ENCODE peak calls at places on chromosomes 2 and 18, in ten cellular contexts. One of them, this sample, is unnamed.

GRCh38 chr2:97011977-97012569 is 25.7 kb upstream of the FAM178B start:
- DNase-seq in GM10248: peak
- DNase-seq in neural crest cell: no peak
- DNase-seq in mammary epithelial cell: peak
- DNase-seq in fibroblast of mammary gland: peak
- DNase-seq in CD4-positive, alpha-beta T cell: no peak
- DNase-seq in HepG2: peak
- DNase-seq in tibial artery: no peak
- DNase-seq in fibroblast of the aortic adventitia: peak
- DNase-seq in AG04450: peak
- DNase-seq in this sample: no peak

GRCh38 chr2:231519975-231520555 is 10.2 kb downstream of the NMUR1 start:
- DNase-seq in GM10248: no peak
- DNase-seq in neural crest cell: no peak
- DNase-seq in mammary epithelial cell: no peak
- DNase-seq in fibroblast of mammary gland: no peak
- DNase-seq in CD4-positive, alpha-beta T cell: no peak
- DNase-seq in HepG2: no peak
- DNase-seq in tibial artery: no peak
- DNase-seq in fibroblast of the aortic adventitia: no peak
- DNase-seq in AG04450: no peak
- DNase-seq in this sample: no peak

GRCh38 chr2:25480561-25480960 is 138.8 kb upstream of the DNMT3A start:
- DNase-seq in GM10248: no peak
- DNase-seq in neural crest cell: no peak
- DNase-seq in mammary epithelial cell: no peak
- DNase-seq in fibroblast of mammary gland: no peak
- DNase-seq in CD4-positive, alpha-beta T cell: no peak
- DNase-seq in HepG2: no peak
- DNase-seq in tibial artery: no peak
- DNase-seq in fibroblast of the aortic adventitia: no peak
- DNase-seq in AG04450: no peak
- DNase-seq in this sample: no peak

GRCh38 chr2:230899287-230899686 is 25.8 kb downstream of the GPR55 start:
- DNase-seq in GM10248: no peak
- DNase-seq in neural crest cell: no peak
- DNase-seq in mammary epithelial cell: no peak
- DNase-seq in fibroblast of mammary gland: no peak
- DNase-seq in CD4-positive, alpha-beta T cell: no peak
- DNase-seq in HepG2: no peak
- DNase-seq in tibial artery: no peak
- DNase-seq in fibroblast of the aortic adventitia: no peak
- DNase-seq in AG04450: no peak
- DNase-seq in this sample: no peak

GRCh38 chr18:7467708-7468466 is 99.2 kb upstream of the PTPRM start:
- DNase-seq in GM10248: no peak
- DNase-seq in neural crest cell: no peak
- DNase-seq in mammary epithelial cell: peak
- DNase-seq in fibroblast of mammary gland: peak
- DNase-seq in CD4-positive, alpha-beta T cell: no peak
- DNase-seq in HepG2: peak
- DNase-seq in tibial artery: no peak
- DNase-seq in fibroblast of the aortic adventitia: no peak
- DNase-seq in AG04450: no peak
- DNase-seq in this sample: no peak

GRCh38 chr2:15845737-15846405 is 94.5 kb upstream of the MYCN start:
- DNase-seq in GM10248: no peak
- DNase-seq in neural crest cell: no peak
- DNase-seq in mammary epithelial cell: no peak
- DNase-seq in fibroblast of mammary gland: no peak
- DNase-seq in CD4-positive, alpha-beta T cell: no peak
- DNase-seq in HepG2: no peak
- DNase-seq in tibial artery: no peak
- DNase-seq in fibroblast of the aortic adventitia: no peak
- DNase-seq in AG04450: no peak
- DNase-seq in this sample: no peak

GRCh38 chr2:217943379-217944321 is 59.1 kb downstream of the TNS1 start:
- DNase-seq in GM10248: no peak
- DNase-seq in neural crest cell: peak
- DNase-seq in mammary epithelial cell: no peak
- DNase-seq in fibroblast of mammary gland: peak
- DNase-seq in CD4-positive, alpha-beta T cell: no peak
- DNase-seq in HepG2: peak
- DNase-seq in tibial artery: peak
- DNase-seq in fibroblast of the aortic adventitia: peak
- DNase-seq in AG04450: no peak
- DNase-seq in this sample: peak

GRCh38 chr2:197116306-197116879 is 189.9 kb upstream of the PGAP1 start:
- DNase-seq in GM10248: no peak
- DNase-seq in neural crest cell: no peak
- DNase-seq in mammary epithelial cell: no peak
- DNase-seq in fibroblast of mammary gland: no peak
- DNase-seq in CD4-positive, alpha-beta T cell: no peak
- DNase-seq in HepG2: no peak
- DNase-seq in tibial artery: no peak
- DNase-seq in fibroblast of the aortic adventitia: no peak
- DNase-seq in AG04450: no peak
- DNase-seq in this sample: no peak

GRCh38 chr2:102592601-102593000 is 26.8 kb upstream of the SLC9A2 start:
- DNase-seq in GM10248: no peak
- DNase-seq in neural crest cell: peak
- DNase-seq in mammary epithelial cell: no peak
- DNase-seq in fibroblast of mammary gland: peak
- DNase-seq in CD4-positive, alpha-beta T cell: no peak
- DNase-seq in HepG2: no peak
- DNase-seq in tibial artery: no peak
- DNase-seq in fibroblast of the aortic adventitia: peak
- DNase-seq in AG04450: no peak
- DNase-seq in this sample: no peak

GRCh38 chr2:151577116-151577515 is 157.2 kb downstream of the NEB start:
- DNase-seq in GM10248: no peak
- DNase-seq in neural crest cell: no peak
- DNase-seq in mammary epithelial cell: no peak
- DNase-seq in fibroblast of mammary gland: no peak
- DNase-seq in CD4-positive, alpha-beta T cell: no peak
- DNase-seq in HepG2: no peak
- DNase-seq in tibial artery: no peak
- DNase-seq in fibroblast of the aortic adventitia: no peak
- DNase-seq in AG04450: no peak
- DNase-seq in this sample: no peak

GRCh38 chr2:135960598-135961551 is 24.6 kb downstream of the DARS1 start:
- DNase-seq in GM10248: no peak
- DNase-seq in neural crest cell: no peak
- DNase-seq in mammary epithelial cell: no peak
- DNase-seq in fibroblast of mammary gland: peak
- DNase-seq in CD4-positive, alpha-beta T cell: no peak
- DNase-seq in HepG2: no peak
- DNase-seq in tibial artery: no peak
- DNase-seq in fibroblast of the aortic adventitia: no peak
- DNase-seq in AG04450: peak
- DNase-seq in this sample: no peak

GRCh38 chr2:96870631-96871255 is 863 bp upstream of the SEMA4C start:
- DNase-seq in GM10248: no peak
- DNase-seq in neural crest cell: no peak
- DNase-seq in mammary epithelial cell: no peak
- DNase-seq in fibroblast of mammary gland: no peak
- DNase-seq in CD4-positive, alpha-beta T cell: peak
- DNase-seq in HepG2: no peak
- DNase-seq in tibial artery: peak
- DNase-seq in fibroblast of the aortic adventitia: peak
- DNase-seq in AG04450: no peak
- DNase-seq in this sample: no peak

GRCh38 chr2:165745916-165746315 is 48.1 kb downstream of the GALNT3 start:
- DNase-seq in GM10248: no peak
- DNase-seq in neural crest cell: no peak
- DNase-seq in mammary epithelial cell: no peak
- DNase-seq in fibroblast of mammary gland: peak
- DNase-seq in CD4-positive, alpha-beta T cell: no peak
- DNase-seq in HepG2: no peak
- DNase-seq in tibial artery: no peak
- DNase-seq in fibroblast of the aortic adventitia: peak
- DNase-seq in AG04450: no peak
- DNase-seq in this sample: no peak

GRCh38 chr18:22432672-22433137 is 15.0 kb upstream of the CTAGE1 start:
- DNase-seq in GM10248: no peak
- DNase-seq in neural crest cell: no peak
- DNase-seq in mammary epithelial cell: peak
- DNase-seq in fibroblast of mammary gland: peak
- DNase-seq in CD4-positive, alpha-beta T cell: no peak
- DNase-seq in HepG2: no peak
- DNase-seq in tibial artery: peak
- DNase-seq in fibroblast of the aortic adventitia: peak
- DNase-seq in AG04450: peak
- DNase-seq in this sample: peak

DNA sequence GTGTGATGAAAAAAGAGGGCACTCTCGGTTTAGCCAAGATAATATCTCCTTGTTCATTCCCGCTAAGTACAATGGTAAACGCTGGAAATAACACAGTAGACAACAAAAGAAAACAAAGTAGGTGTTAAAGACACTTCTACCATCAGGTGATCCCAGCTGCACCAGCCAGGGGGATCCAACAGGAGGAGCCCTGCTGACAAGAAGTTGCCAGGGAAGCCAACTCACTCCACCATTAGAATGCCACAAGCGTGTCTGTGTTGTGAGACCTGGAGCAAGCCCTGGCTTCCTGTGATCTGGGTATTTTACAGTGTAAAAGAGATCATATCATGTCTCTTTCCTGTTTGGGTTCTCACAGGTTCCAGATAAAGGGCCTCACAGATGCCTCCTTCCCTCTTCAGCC is 117.0 kb downstream of the GRB14 start:
- DNase-seq in GM10248: no peak
- DNase-seq in neural crest cell: no peak
- DNase-seq in mammary epithelial cell: peak
- DNase-seq in fibroblast of mammary gland: no peak
- DNase-seq in CD4-positive, alpha-beta T cell: no peak
- DNase-seq in HepG2: peak
- DNase-seq in tibial artery: no peak
- DNase-seq in fibroblast of the aortic adventitia: no peak
- DNase-seq in AG04450: no peak
- DNase-seq in this sample: no peak
- TF ChIP-seq CTCF in GM10248: no peak
- TF ChIP-seq CTCF in neural crest cell: peak
- TF ChIP-seq CTCF in mammary epithelial cell: peak
- TF ChIP-seq CTCF in fibroblast of mammary gland: peak
- TF ChIP-seq CTCF in CD4-positive, alpha-beta T cell: no peak
- TF ChIP-seq CTCF in HepG2: peak
- TF ChIP-seq CTCF in tibial artery: no peak
- TF ChIP-seq CTCF in fibroblast of the aortic adventitia: peak
- TF ChIP-seq CTCF in AG04450: peak
- TF ChIP-seq CTCF in this sample: no peak

GRCh38 chr2:10481666-10482157 is 33.6 kb upstream of the ODC1 start:
- DNase-seq in GM10248: no peak
- DNase-seq in neural crest cell: no peak
- DNase-seq in mammary epithelial cell: no peak
- DNase-seq in fibroblast of mammary gland: no peak
- DNase-seq in CD4-positive, alpha-beta T cell: no peak
- DNase-seq in HepG2: no peak
- DNase-seq in tibial artery: no peak
- DNase-seq in fibroblast of the aortic adventitia: no peak
- DNase-seq in AG04450: no peak
- DNase-seq in this sample: no peak

GRCh38 chr2:10480359-10480949 is 32.3 kb upstream of the ODC1 start:
- DNase-seq in GM10248: no peak
- DNase-seq in neural crest cell: no peak
- DNase-seq in mammary epithelial cell: no peak
- DNase-seq in fibroblast of mammary gland: no peak
- DNase-seq in CD4-positive, alpha-beta T cell: no peak
- DNase-seq in HepG2: no peak
- DNase-seq in tibial artery: no peak
- DNase-seq in fibroblast of the aortic adventitia: no peak
- DNase-seq in AG04450: no peak
- DNase-seq in this sample: no peak

GRCh38 chr2:10481055-10481665 is 33.0 kb upstream of the ODC1 start:
- DNase-seq in GM10248: no peak
- DNase-seq in neural crest cell: no peak
- DNase-seq in mammary epithelial cell: no peak
- DNase-seq in fibroblast of mammary gland: no peak
- DNase-seq in CD4-positive, alpha-beta T cell: no peak
- DNase-seq in HepG2: peak
- DNase-seq in tibial artery: no peak
- DNase-seq in fibroblast of the aortic adventitia: no peak
- DNase-seq in AG04450: no peak
- DNase-seq in this sample: no peak

GRCh38 chr2:10482460-10482859 is 34.3 kb upstream of the ODC1 start:
- DNase-seq in GM10248: no peak
- DNase-seq in neural crest cell: no peak
- DNase-seq in mammary epithelial cell: no peak
- DNase-seq in fibroblast of mammary gland: no peak
- DNase-seq in CD4-positive, alpha-beta T cell: no peak
- DNase-seq in HepG2: peak
- DNase-seq in tibial artery: no peak
- DNase-seq in fibroblast of the aortic adventitia: no peak
- DNase-seq in AG04450: no peak
- DNase-seq in this sample: no peak

GRCh38 chr2:10482979-10483378 is 34.9 kb upstream of the ODC1 start:
- DNase-seq in GM10248: no peak
- DNase-seq in neural crest cell: no peak
- DNase-seq in mammary epithelial cell: no peak
- DNase-seq in fibroblast of mammary gland: peak
- DNase-seq in CD4-positive, alpha-beta T cell: no peak
- DNase-seq in HepG2: no peak
- DNase-seq in tibial artery: no peak
- DNase-seq in fibroblast of the aortic adventitia: peak
- DNase-seq in AG04450: no peak
- DNase-seq in this sample: no peak
- TF ChIP-seq CTCF in GM10248: no peak
- TF ChIP-seq CTCF in neural crest cell: no peak
- TF ChIP-seq CTCF in mammary epithelial cell: no peak
- TF ChIP-seq CTCF in fibroblast of mammary gland: no peak
- TF ChIP-seq CTCF in CD4-positive, alpha-beta T cell: no peak
- TF ChIP-seq CTCF in HepG2: no peak
- TF ChIP-seq CTCF in tibial artery: no peak
- TF ChIP-seq CTCF in fibroblast of the aortic adventitia: no peak
- TF ChIP-seq CTCF in AG04450: no peak
- TF ChIP-seq CTCF in this sample: no peak

DNA sequence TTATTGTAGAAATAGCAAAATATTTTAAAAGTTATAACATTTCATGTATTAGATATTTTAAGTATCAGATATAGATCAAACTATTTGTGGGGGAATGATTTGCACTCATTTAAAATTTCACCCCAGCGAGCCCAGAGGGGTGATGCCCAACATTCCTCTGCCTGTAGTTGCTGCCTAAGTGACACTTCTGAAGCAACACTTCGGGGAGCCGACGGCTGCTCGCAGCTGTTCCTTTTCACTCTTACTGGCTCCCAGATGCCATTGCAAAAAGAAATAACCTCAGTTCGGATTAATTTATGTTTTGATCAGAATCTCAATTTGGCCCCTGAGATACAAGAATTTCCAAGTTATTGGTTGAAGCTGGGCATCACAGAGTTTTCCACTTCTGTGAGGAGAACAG is 603.8 kb downstream of the PLCL1 start:
- DNase-seq in GM10248: no peak
- DNase-seq in neural crest cell: no peak
- DNase-seq in mammary epithelial cell: no peak
- DNase-seq in fibroblast of mammary gland: no peak
- DNase-seq in CD4-positive, alpha-beta T cell: no peak
- DNase-seq in HepG2: no peak
- DNase-seq in tibial artery: no peak
- DNase-seq in fibroblast of the aortic adventitia: no peak
- DNase-seq in AG04450: no peak
- DNase-seq in this sample: no peak
- TF ChIP-seq CTCF in GM10248: no peak
- TF ChIP-seq CTCF in neural crest cell: no peak
- TF ChIP-seq CTCF in mammary epithelial cell: no peak
- TF ChIP-seq CTCF in fibroblast of mammary gland: no peak
- TF ChIP-seq CTCF in CD4-positive, alpha-beta T cell: no peak
- TF ChIP-seq CTCF in HepG2: no peak
- TF ChIP-seq CTCF in tibial artery: no peak
- TF ChIP-seq CTCF in fibroblast of the aortic adventitia: no peak
- TF ChIP-seq CTCF in AG04450: no peak
- TF ChIP-seq CTCF in this sample: no peak

GRCh38 chr2:55327470-55328230 is 58.6 kb upstream of the MTIF2 start:
- DNase-seq in GM10248: no peak
- DNase-seq in neural crest cell: no peak
- DNase-seq in mammary epithelial cell: no peak
- DNase-seq in fibroblast of mammary gland: no peak
- DNase-seq in CD4-positive, alpha-beta T cell: no peak
- DNase-seq in HepG2: no peak
- DNase-seq in tibial artery: no peak
- DNase-seq in fibroblast of the aortic adventitia: no peak
- DNase-seq in AG04450: no peak
- DNase-seq in this sample: no peak
- TF ChIP-seq CTCF in GM10248: no peak
- TF ChIP-seq CTCF in neural crest cell: no peak
- TF ChIP-seq CTCF in mammary epithelial cell: no peak
- TF ChIP-seq CTCF in fibroblast of mammary gland: no peak
- TF ChIP-seq CTCF in CD4-positive, alpha-beta T cell: no peak
- TF ChIP-seq CTCF in HepG2: no peak
- TF ChIP-seq CTCF in tibial artery: no peak
- TF ChIP-seq CTCF in fibroblast of the aortic adventitia: no peak
- TF ChIP-seq CTCF in AG04450: no peak
- TF ChIP-seq CTCF in this sample: no peak

This sample was measured in heart left ventricle.